ENCODE peak calls at places on chromosomes 11 and 22, in nine cellular contexts. B, P, F, H, N, L, Y, J and K are unnamed samples.

GRCh38 chr22:29689872-29690213 is 30.0 kb upstream of the CABP7 start:
- DNase-seq in B (peak), P (peak), F (peak), H (no peak), N (no peak), L (peak), Y (peak), J (peak), K (no peak)

GRCh38 chr11:77602385-77603105 is 12.8 kb downstream of the AQP11 start:
- DNase-seq in B (no peak), P (no peak), F (no peak), H (peak), N (no peak), L (no peak), Y (peak), J (no peak), K (no peak)

GRCh38 chr11:82718307-82718706 is 15.4 kb downstream of the FAM181B start:
- DNase-seq in B (no peak), P (no peak), F (peak), H (peak), N (no peak), L (peak), Y (peak), J (peak), K (no peak)

GRCh38 chr11:114564836-114565235 is 5.2 kb upstream of the NXPE1 start:
- DNase-seq in B (no peak), P (no peak), F (no peak), H (no peak), N (no peak), L (no peak), Y (no peak), J (no peak), K (no peak)

GRCh38 chr11:64762277-64762915 is 2.6 kb upstream of the PYGM start:
- DNase-seq in B (peak), P (no peak), F (no peak), H (no peak), N (no peak), L (peak), Y (no peak), J (no peak), K (peak)

GRCh38 chr11:19953909-19954308 is 206.4 kb downstream of the DBX1 start:
- DNase-seq in B (no peak), P (no peak), F (no peak), H (peak), N (no peak), L (no peak), Y (peak), J (no peak), K (no peak)

GRCh38 chr11:67118059-67118766 is 850 bp upstream of the KDM2A start:
- DNase-seq in B (peak), P (peak), F (no peak), H (no peak), N (no peak), L (peak), Y (peak), J (no peak), K (peak)

GRCh38 chr11:76282106-76282630 is 75.9 kb upstream of the WNT11 start:
- DNase-seq in B (no peak), P (no peak), F (no peak), H (no peak), N (no peak), L (no peak), Y (no peak), J (no peak), K (no peak)